ENCODE peak calls at places on chromosomes 3 and 15, in four cellular contexts. G, N, U and X are unnamed samples.

GRCh38 chr3:114624047-114624445 is 330.2 kb downstream of the TIGIT start:
- DNase-seq in G (no peak), N (no peak), U (peak), X (no peak)

GRCh38 chr15:79629687-79630086 is 197.6 kb downstream of the MINAR1 start:
- DNase-seq in G (no peak), N (no peak), U (no peak), X (no peak)

GRCh38 chr3:125990253-125990970 is 21.4 kb downstream of the ROPN1B start:
- DNase-seq in G (peak), N (peak), U (peak), X (peak)

GRCh38 chr3:78022232-78022631 is 982.3 kb downstream of the ROBO2 start:
- DNase-seq in G (no peak), N (no peak), U (no peak), X (no peak)

GRCh38 chr3:1578105-1578833 is 485.4 kb downstream of the CNTN6 start:
- DNase-seq in G (no peak), N (no peak), U (no peak), X (no peak)

GRCh38 chr3:128399221-128399915 is 67.3 kb downstream of the DNAJB8 start:
- DNase-seq in G (no peak), N (no peak), U (no peak), X (no peak)

GRCh38 chr3:40417845-40418543 is 31.0 kb downstream of the ENTPD3 start:
- DNase-seq in G (peak), N (no peak), U (no peak), X (no peak)

GRCh38 chr15:39658740-39659139 is 77.9 kb downstream of the THBS1 start:
- DNase-seq in G (no peak), N (no peak), U (no peak), X (no peak)

GRCh38 chr3:87350367-87351199 is 74.2 kb upstream of the POU1F1 start:
- DNase-seq in G (peak), N (no peak), U (peak), X (no peak)

GRCh38 chr3:79361748-79362378 is 405.9 kb downstream of the ROBO1 start:
- DNase-seq in G (peak), N (no peak), U (peak), X (no peak)

GRCh38 chr3:11390411-11391171 is 118.4 kb downstream of the ATG7 start:
- DNase-seq in G (no peak), N (no peak), U (no peak), X (no peak)

GRCh38 chr15:32956006-32956405 is 238.2 kb downstream of the GREM1 start:
- DNase-seq in G (peak), N (no peak), U (peak), X (no peak)

GRCh38 chr15:84887928-84888327 is 3.5 kb downstream of the SLC28A1 start:
- DNase-seq in G (no peak), N (no peak), U (no peak), X (no peak)

GRCh38 chr3:29279830-29280229 is 1.0 kb upstream of the RBMS3 start:
- DNase-seq in G (no peak), N (no peak), U (no peak), X (no peak)

GRCh38 chr3:52671676-52672075 is 14.0 kb downstream of the PBRM1 start:
- DNase-seq in G (no peak), N (no peak), U (no peak), X (no peak)

GRCh38 chr3:105868450-105868744 is 415 bp downstream of the CBLB start:
- DNase-seq in G (peak), N (no peak), U (peak), X (peak)
- TF ChIP-seq CBFB in G (no peak), N (no peak), U (no peak), X (no peak)

GRCh38 chr15:38560456-38560926 is 4.1 kb downstream of the RASGRP1 start:
- DNase-seq in G (no peak), N (no peak), U (no peak), X (no peak)

GRCh38 chr15:38564557-38565286 is at the start of gene RASGRP1:
- DNase-seq in G (peak), N (no peak), U (peak), X (peak)

GRCh38 chr15:38559908-38560307 is 4.7 kb downstream of the RASGRP1 start:
- DNase-seq in G (no peak), N (no peak), U (no peak), X (no peak)

GRCh38 chr15:38563723-38564519 is 693 bp downstream of the RASGRP1 start:
- DNase-seq in G (peak), N (no peak), U (no peak), X (peak)

DNA sequence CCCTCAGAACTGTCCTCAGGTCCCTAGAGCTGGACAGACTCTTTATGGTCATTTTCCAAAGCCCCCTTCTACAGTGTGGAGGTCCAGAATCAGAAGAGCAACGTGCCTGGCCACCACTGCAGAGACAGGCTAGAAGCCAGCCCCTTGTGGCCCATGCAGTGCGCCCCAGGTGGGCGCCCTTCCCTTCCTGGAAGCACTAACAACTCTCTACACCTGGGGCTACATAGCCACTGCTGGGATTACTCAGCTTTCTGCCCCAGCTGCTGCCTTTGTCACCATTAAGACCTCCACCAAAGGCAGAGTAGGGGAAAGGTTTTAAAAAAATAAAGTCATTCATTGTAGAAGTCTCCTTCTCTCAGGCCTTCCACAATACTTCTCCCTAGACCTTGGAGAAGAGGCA is 2.3 kb downstream of the RASGRP1 start:
- DNase-seq in G (no peak), N (no peak), U (no peak), X (peak)
- TF ChIP-seq CBFB in G (no peak), N (no peak), U (no peak), X (no peak)

DNA sequence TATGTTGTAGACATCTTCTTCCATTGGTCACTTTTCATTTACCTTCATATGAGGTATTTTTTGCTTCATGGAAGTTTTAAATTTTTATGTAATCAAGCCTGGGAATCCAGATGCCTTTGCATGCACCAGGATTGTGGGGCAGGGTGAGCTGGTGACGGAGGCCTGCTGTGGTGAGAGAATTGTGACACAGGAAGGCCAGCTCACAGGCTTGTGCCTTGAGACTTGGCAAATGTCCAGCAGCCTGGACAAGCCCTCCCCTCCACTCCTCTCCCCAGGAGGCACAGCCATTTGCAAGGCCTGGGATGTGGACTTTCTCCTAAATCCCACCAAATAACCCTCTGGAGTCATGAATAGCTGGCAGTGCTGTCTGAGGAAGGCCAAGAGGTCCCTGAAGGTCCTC is 67.4 kb downstream of the RHCG start:
- DNase-seq in G (no peak), N (no peak), U (no peak), X (no peak)
- TF ChIP-seq CBFB in G (no peak), N (no peak), U (no peak), X (no peak)

DNA sequence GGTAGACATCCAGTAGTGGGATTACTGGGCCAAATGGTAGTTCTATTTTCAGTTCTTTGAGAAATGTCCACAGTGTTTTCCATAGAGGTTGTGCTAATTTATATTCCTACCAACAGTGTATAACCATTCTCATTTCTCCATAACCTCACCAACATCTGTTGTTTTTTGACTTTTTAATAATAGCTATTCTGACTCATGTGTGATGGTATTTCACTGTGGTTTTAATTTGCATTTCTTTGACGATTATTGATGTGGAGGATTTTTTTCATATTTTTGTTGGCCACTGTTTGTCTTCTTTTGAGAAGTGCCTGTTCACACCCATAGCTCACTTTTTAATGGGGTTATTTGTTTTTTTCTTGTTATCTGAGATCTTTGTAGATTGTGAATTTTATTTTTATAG is 125.2 kb downstream of the CFAP20DC start:
- DNase-seq in G (no peak), N (no peak), U (no peak), X (no peak)
- TF ChIP-seq CBFB in G (no peak), N (no peak), U (no peak), X (no peak)

GRCh38 chr3:161796780-161797179 is 300.2 kb downstream of the OTOL1 start:
- DNase-seq in G (no peak), N (no peak), U (no peak), X (no peak)
- TF ChIP-seq CBFB in G (no peak), N (no peak), U (no peak), X (no peak)

DNA sequence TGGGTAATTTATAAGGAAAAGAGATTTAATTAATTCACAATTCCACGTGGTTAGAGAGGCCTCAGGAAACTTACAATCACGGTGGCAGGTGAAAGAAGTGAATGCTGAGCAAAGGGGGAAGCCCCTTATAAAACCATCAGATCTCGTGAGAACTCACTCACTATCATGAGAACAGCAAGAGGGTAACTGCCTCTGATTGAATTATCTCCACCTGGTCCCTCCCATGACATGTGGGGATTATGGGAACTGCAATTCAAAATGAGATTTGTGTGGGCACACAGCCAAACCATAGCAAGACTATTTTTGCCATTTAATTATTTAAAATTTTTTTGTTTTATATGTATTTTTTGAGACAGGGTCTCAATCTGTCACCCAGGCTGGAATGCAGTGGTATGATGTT is 27.0 kb upstream of the KCTD6 start:
- DNase-seq in G (no peak), N (no peak), U (no peak), X (no peak)
- TF ChIP-seq CBFB in G (no peak), N (no peak), U (no peak), X (no peak)